ENCODE peak calls at places on chromosome 13, in six cellular contexts. Z is CD8-positive, alpha-beta T cell; Y is neural progenitor cell; X is colonic mucosa; G is fibroblast of lung; S is PC-3. R is an unnamed sample.

GRCh38 chr13:107185889-107186288 is 618.0 kb upstream of the ARGLU1 start:
- DNase-seq in Z (no peak), Y (no peak), X (no peak), G (peak), S (peak), R (no peak)

GRCh38 chr13:41302743-41303142 is 8.3 kb upstream of the NAA16 start:
- DNase-seq in Z (no peak), Y (no peak), X (no peak), G (no peak), S (no peak), R (no peak)

GRCh38 chr13:91017669-91018053 is 329.8 kb upstream of the MIR17HG start:
- DNase-seq in Z (no peak), Y (no peak), X (no peak), G (peak), S (peak), R (no peak)

GRCh38 chr13:29476046-29476445 is 119.4 kb downstream of the SLC7A1 start:
- DNase-seq in Z (no peak), Y (no peak), X (no peak), G (no peak), S (no peak), R (no peak)

GRCh38 chr13:74115138-74115537 is 19.1 kb downstream of the KLF12 start:
- DNase-seq in Z (no peak), Y (no peak), X (no peak), G (peak), S (peak), R (no peak)

GRCh38 chr13:52405767-52406494 is at the start of gene THSD1:
- DNase-seq in Z (no peak), Y (peak), X (peak), G (peak), S (peak), R (no peak)

GRCh38 chr13:73404581-73404980 is 345.8 kb downstream of the KLF5 start:
- DNase-seq in Z (no peak), Y (no peak), X (no peak), G (no peak), S (no peak), R (no peak)

GRCh38 chr13:40981361-40981760 is 37.8 kb downstream of the ELF1 start:
- DNase-seq in Z (no peak), Y (no peak), X (no peak), G (no peak), S (no peak), R (no peak)

GRCh38 chr13:21034602-21035190 is 26.7 kb downstream of the LATS2 start:
- DNase-seq in Z (no peak), Y (peak), X (no peak), G (peak), S (peak), R (no peak)

GRCh38 chr13:30725331-30726085 is 9.8 kb upstream of the ALOX5AP start:
- DNase-seq in Z (no peak), Y (no peak), X (no peak), G (peak), S (no peak), R (no peak)

GRCh38 chr13:25375727-25376358 is 4.1 kb downstream of the ATP8A2 start:
- DNase-seq in Z (no peak), Y (peak), X (peak), G (peak), S (peak), R (no peak)

GRCh38 chr13:65966991-65967451 is 1263.1 kb downstream of the PCDH9 start:
- DNase-seq in Z (no peak), Y (peak), X (no peak), G (peak), S (peak), R (no peak)

GRCh38 chr13:28626266-28626665 is 32.7 kb upstream of the POMP start:
- DNase-seq in Z (no peak), Y (no peak), X (no peak), G (no peak), S (no peak), R (no peak)

GRCh38 chr13:41995946-41996345 is 35.0 kb upstream of the VWA8 start:
- DNase-seq in Z (no peak), Y (no peak), X (no peak), G (peak), S (peak), R (no peak)

GRCh38 chr13:30341815-30342570 is 34.6 kb upstream of the KATNAL1 start:
- DNase-seq in Z (no peak), Y (no peak), X (peak), G (peak), S (peak), R (peak)

GRCh38 chr13:101452519-101453485 is at the start of gene ITGBL1:
- DNase-seq in Z (no peak), Y (no peak), X (no peak), G (no peak), S (peak), R (no peak)

GRCh38 chr13:101453784-101454201 is 1.3 kb downstream of the ITGBL1 start:
- DNase-seq in Z (no peak), Y (no peak), X (no peak), G (no peak), S (peak), R (no peak)

GRCh38 chr13:101457176-101457575 is 4.7 kb downstream of the ITGBL1 start:
- DNase-seq in Z (no peak), Y (no peak), X (no peak), G (no peak), S (no peak), R (no peak)

GRCh38 chr13:101454767-101455166 is 2.3 kb downstream of the ITGBL1 start:
- DNase-seq in Z (no peak), Y (no peak), X (no peak), G (peak), S (peak), R (no peak)

GRCh38 chr13:101455863-101456262 is 3.4 kb downstream of the ITGBL1 start:
- DNase-seq in Z (no peak), Y (no peak), X (no peak), G (peak), S (peak), R (no peak)
- H3K27ac ChIP-seq in Z (no peak), Y (no peak), X (no peak), G (peak), S (peak), R (no peak)

GRCh38 chr13:51041710-51042109 is 69.4 kb downstream of the C13orf42 start:
- DNase-seq in Z (no peak), Y (no peak), X (no peak), G (no peak), S (no peak), R (no peak)
- H3K27ac ChIP-seq in Z (no peak), Y (no peak), X (no peak), G (no peak), S (no peak), R (no peak)

DNA sequence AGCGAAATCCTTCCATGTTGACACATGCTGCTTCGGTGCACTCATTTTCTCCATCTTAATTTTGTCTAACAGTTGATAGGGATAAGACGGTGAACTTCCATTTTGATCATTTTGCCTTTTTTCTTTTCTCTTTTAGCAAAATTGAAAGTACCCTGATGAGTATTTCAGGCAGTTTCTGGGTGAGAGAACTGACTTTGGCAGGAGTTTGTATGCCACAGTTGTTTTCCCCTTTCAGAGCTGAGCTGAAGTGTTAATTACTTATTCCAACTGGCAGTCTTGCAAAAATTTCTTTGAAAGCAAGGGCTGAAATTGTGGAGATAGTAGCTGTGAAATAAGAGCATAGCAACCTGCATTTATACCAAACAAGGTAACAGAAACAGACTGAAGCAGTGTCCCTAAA is 180.2 kb downstream of the SLITRK5 start:
- DNase-seq in Z (no peak), Y (no peak), X (no peak), G (no peak), S (no peak), R (no peak)
- H3K27ac ChIP-seq in Z (no peak), Y (no peak), X (no peak), G (no peak), S (no peak), R (peak)

GRCh38 chr13:101868585-101869469 is 416.4 kb downstream of the ITGBL1 start:
- DNase-seq in Z (no peak), Y (no peak), X (no peak), G (no peak), S (no peak), R (no peak)
- H3K27ac ChIP-seq in Z (no peak), Y (no peak), X (no peak), G (no peak), S (no peak), R (no peak)

GRCh38 chr13:48892311-48892710 is 83.4 kb upstream of the FNDC3A start:
- DNase-seq in Z (no peak), Y (no peak), X (no peak), G (peak), S (peak), R (no peak)
- H3K27ac ChIP-seq in Z (no peak), Y (no peak), X (no peak), G (no peak), S (peak), R (no peak)

GRCh38 chr13:44141213-44141724 is 232.4 kb upstream of the SERP2 start:
- DNase-seq in Z (no peak), Y (peak), X (peak), G (peak), S (no peak), R (no peak)

GRCh38 chr13:44141725-44142539 is 231.7 kb upstream of the SERP2 start:
- DNase-seq in Z (peak), Y (peak), X (peak), G (peak), S (peak), R (peak)

GRCh38 chr13:44140146-44140545 is 233.5 kb upstream of the SERP2 start:
- DNase-seq in Z (no peak), Y (peak), X (peak), G (no peak), S (no peak), R (no peak)

GRCh38 chr13:44142911-44143665 is 230.5 kb upstream of the SERP2 start:
- DNase-seq in Z (no peak), Y (no peak), X (no peak), G (peak), S (peak), R (no peak)

DNA sequence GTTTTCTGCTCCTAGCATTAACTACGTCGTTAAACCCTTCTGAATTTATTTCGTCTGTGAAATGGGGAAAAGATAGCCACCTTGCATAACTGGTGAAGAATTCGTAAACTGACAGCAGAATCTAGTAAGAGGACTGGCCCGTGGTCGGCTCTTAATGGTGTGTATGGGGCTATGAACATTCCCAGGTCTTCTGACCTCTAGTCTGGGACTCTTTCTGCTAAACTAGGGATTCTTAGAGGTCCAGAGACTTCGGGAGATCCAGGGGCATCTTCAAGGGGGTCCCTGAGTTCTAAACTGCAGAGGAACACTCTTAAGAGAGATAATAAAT is 231.1 kb upstream of the SERP2 start:
- DNase-seq in Z (no peak), Y (no peak), X (peak), G (no peak), S (no peak), R (no peak)
- H3K27ac ChIP-seq in Z (peak), Y (no peak), X (peak), G (peak), S (peak), R (peak)

GRCh38 chr13:98492335-98493034 is 84.4 kb downstream of the STK24 start:
- DNase-seq in Z (no peak), Y (peak), X (no peak), G (no peak), S (no peak), R (no peak)
- H3K27ac ChIP-seq in Z (no peak), Y (peak), X (no peak), G (no peak), S (no peak), R (no peak)